ENCODE peak calls at places on chromosomes 13 and 19, in six cellular contexts. C is sigmoid colon, D is HL-60, S is HCT116, W is prostate gland, O is transverse colon. B is an unnamed sample.

GRCh38 chr13:23618341-23618740 is 48.1 kb downstream of the TNFRSF19 start:
- DNase-seq in D (no peak), O (no peak), S (no peak), C (no peak), W (no peak), B (no peak)

GRCh38 chr13:106416645-106417044 is 118.8 kb downstream of the EFNB2 start:
- DNase-seq in S (no peak), O (no peak), D (no peak), W (no peak), C (no peak), B (no peak)

GRCh38 chr13:37889102-37889501 is 19.5 kb upstream of the TRPC4 start:
- DNase-seq in C (no peak), W (no peak), D (no peak), S (no peak), O (no peak), B (no peak)

GRCh38 chr19:33393286-33394005 is 19.9 kb downstream of the CEBPG start:
- DNase-seq in O (no peak), W (no peak), C (peak), S (no peak), D (no peak), B (peak)

GRCh38 chr19:45271709-45272108 is 20.6 kb downstream of the MARK4 start:
- DNase-seq in O (no peak), D (no peak), S (no peak), C (no peak), W (no peak), B (no peak)

GRCh38 chr19:38250821-38251563 is 5.2 kb downstream of the PPP1R14A start:
- DNase-seq in O (peak), D (no peak), C (peak), W (no peak), S (no peak), B (no peak)

GRCh38 chr13:44906758-44907157 is 82.5 kb downstream of the NUFIP1 start:
- DNase-seq in D (no peak), O (peak), W (peak), S (no peak), C (peak), B (no peak)

GRCh38 chr13:43805071-43805468 is 18.3 kb upstream of the ENOX1 start:
- DNase-seq in O (no peak), S (peak), D (no peak), C (no peak), W (peak), B (no peak)

GRCh38 chr13:114107686-114108081 is 24.7 kb downstream of the RASA3 start:
- DNase-seq in O (peak), W (no peak), S (no peak), D (no peak), C (peak), B (peak)

GRCh38 chr13:33286143-33286542 is 588 bp upstream of the STARD13 start:
- DNase-seq in W (no peak), O (no peak), S (no peak), C (no peak), D (no peak), B (no peak)

GRCh38 chr13:110944121-110944967 is 29.5 kb upstream of the ANKRD10 start:
- DNase-seq in W (peak), S (peak), O (peak), D (peak), C (no peak), B (no peak)

GRCh38 chr19:50040967-50041366 is 15.2 kb downstream of the ZNF473 start:
- DNase-seq in S (no peak), O (no peak), C (no peak), D (no peak), W (no peak), B (no peak)

GRCh38 chr13:98528663-98529064 is 48.2 kb downstream of the STK24 start:
- DNase-seq in D (no peak), S (no peak), W (no peak), C (peak), O (no peak), B (no peak)

GRCh38 chr13:31965361-31966066 is 66.1 kb upstream of the FRY start:
- DNase-seq in W (no peak), S (no peak), D (no peak), C (no peak), O (no peak), B (no peak)

GRCh38 chr13:89255844-89256406 is 1584.8 kb downstream of the SLITRK5 start:
- DNase-seq in O (no peak), S (no peak), D (no peak), C (no peak), W (no peak), B (no peak)

GRCh38 chr19:52936958-52937334 is 13.7 kb upstream of the ZNF888 start:
- DNase-seq in W (peak), C (peak), O (no peak), D (no peak), S (no peak), B (no peak)

GRCh38 chr19:38647368-38647965 is at the start of gene ACTN4:
- DNase-seq in W (peak), C (peak), S (peak), D (peak), O (peak), B (peak)

GRCh38 chr19:19579533-19580361 is 38.7 kb downstream of the PBX4 start:
- DNase-seq in D (no peak), O (no peak), W (no peak), S (no peak), C (no peak), B (no peak)

GRCh38 chr19:50328257-50329145 is 676 bp downstream of the KCNC3 start:
- DNase-seq in D (no peak), W (no peak), C (no peak), S (no peak), O (no peak), B (no peak)

GRCh38 chr19:28929026-28929425 is 283.9 kb downstream of the UQCRFS1 start:
- DNase-seq in W (no peak), C (no peak), O (no peak), D (no peak), S (no peak), B (no peak)

GRCh38 chr13:51721485-51721884 is 82.5 kb downstream of the DHRS12 start:
- DNase-seq in D (no peak), C (peak), O (no peak), S (no peak), W (no peak), B (no peak)

GRCh38 chr19:18170714-18171255 is 2.8 kb upstream of the IFI30 start:
- DNase-seq in O (peak), W (no peak), C (no peak), D (no peak), S (no peak), B (no peak)

GRCh38 chr19:17847538-17848366 is at the start of gene JAK3:
- DNase-seq in S (no peak), D (no peak), O (peak), C (no peak), W (no peak), B (no peak)

DNA sequence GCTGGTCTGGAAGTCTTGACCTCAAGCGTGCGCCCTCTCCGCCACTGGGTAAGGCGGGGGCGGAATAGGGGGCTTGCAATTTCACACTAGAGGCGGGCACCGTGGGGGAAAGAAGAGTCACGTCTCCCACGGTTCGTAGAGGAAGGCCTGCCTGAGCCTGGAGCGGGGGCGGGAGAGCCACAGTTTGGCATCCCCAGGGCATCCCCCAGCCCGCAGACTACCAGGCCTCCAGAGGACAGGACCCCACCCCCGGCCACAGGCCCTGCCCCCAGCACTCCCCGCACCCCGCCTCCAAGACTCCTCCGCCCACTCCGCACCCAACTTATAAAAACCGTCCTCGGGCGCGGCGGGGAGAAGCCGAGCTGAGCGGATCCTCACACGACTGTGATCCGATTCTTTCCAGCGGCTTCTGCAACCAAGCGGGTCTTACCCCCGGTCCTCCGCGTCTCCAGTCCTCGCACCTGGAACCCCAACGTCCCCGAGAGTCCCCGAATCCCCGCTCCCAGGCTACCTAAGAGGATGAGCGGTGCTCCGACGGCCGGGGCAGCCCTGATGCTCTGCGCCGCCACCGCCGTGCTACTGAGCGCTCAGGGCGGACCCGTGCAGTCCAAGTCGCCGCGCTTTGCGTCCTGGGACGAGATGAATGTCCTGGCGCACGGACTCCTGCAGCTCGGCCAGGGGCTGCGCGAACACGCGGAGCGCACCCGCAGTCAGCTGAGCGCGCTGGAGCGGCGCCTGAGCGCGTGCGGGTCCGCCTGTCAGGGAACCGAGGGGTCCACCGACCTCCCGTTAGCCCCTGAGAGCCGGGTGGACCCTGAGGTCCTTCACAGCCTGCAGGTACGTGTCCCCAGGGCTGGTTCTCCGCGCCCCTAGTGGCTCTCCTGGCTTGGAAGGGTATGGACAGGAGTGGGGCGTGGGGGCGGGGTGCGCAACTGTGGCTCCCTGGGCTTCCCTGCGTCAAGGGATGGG is at the start of gene ANGPTL4:
- DNase-seq in C (peak), W (peak), O (peak), S (peak), D (no peak), B (peak)
- TF ChIP-seq POLR2AphosphoS5 in C (peak), W (peak), O (peak), S (peak), D (no peak), B (no peak)

DNA sequence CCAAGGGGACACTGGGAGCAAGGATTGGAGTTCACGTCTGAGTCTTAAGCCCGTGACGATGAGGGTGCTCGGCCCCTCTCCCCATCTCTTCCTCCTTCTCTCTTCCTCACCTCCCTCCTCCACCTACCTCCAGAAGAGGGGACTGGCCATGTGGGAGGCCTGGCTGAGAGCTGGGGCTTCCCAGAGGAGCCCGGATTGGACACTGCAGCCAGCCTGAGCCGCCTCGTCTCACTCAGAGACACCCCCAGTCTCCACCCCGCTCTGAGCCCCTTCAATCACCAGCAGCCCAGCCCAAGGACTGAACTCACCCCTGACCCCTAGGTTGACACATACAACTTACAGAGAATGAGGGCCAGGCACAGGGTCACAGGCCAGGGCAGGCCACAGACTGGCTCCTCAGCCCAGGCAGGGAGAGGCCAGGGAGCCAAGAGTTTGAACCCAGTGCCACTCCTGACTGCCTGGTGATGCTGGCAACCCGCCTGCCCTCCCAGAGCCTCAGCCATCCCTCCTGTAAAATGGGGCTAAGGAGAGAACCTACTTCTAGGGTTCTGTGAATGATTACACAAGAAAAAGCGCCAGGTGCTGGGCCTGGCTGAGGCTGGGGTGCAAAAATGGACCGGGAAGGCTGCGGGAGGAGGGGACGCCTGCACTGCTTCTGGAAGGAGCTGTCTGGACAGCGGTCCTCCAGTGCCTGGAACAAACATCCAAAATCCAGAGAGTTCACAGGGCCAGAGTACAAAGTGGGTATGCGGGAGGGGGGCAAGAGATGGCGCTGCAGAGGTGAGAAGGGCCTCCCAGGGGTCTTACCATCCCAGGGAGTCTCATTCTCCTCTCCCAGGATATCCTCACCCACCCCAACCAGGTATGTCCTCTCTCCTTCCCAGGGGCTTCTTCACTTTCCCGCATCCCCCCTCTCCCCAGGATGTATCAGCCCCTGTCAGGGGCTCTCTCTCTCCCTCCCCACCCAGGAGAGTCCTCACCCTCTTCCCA is 1.1 kb downstream of the CD79A start:
- DNase-seq in W (no peak), S (no peak), D (no peak), O (peak), C (no peak), B (no peak)
- TF ChIP-seq POLR2AphosphoS5 in W (no peak), S (no peak), D (no peak), O (no peak), C (no peak), B (no peak)

DNA sequence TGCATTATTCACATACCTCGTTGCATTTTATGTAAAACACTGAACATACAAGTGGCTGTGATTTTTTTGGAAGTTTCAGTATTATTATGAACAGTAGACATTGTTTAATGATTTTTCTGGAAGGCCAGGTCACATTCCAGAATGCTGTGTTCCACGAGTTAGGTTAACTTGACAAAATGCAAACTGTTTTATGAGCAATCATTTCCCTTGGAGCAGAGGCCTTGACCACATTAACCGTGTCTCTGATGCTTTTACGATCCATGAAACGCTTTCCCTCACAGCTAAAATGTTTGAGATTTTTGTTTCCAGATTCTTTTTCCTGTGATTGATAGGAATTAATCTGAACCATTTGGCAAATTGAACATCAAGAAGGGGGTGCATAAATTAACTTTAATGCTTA is 57.8 kb downstream of the MBNL2 start:
- DNase-seq in C (no peak), W (no peak), S (no peak), D (no peak), O (no peak), B (no peak)
- TF ChIP-seq POLR2AphosphoS5 in C (peak), W (peak), S (no peak), D (no peak), O (no peak), B (no peak)

GRCh38 chr13:21399741-21400140 is 59.4 kb downstream of the ZDHHC20 start:
- DNase-seq in C (no peak), D (no peak), S (peak), O (no peak), W (no peak), B (no peak)
- TF ChIP-seq POLR2AphosphoS5 in C (no peak), D (no peak), S (no peak), O (no peak), W (no peak), B (no peak)

DNA sequence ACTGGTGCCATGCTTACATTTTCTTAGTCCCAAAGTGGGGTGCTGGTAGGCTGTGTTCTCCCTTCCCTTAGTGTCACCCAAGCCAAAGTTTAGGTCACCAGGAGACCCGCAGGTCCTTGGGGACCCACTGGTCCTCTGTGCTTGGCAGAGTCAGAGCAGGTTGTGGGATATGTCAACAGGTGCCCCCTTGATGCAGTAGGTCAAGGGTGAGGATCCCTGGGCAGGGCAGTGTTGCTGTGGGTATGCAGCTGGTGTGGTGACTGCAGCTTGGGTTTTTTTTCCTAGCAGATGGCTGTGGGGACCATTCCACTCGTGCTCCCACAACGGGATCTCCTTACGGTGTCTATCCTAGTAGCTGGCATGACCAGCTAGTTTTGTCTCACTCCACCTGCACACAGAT is 23.7 kb downstream of the NHLRC3 start:
- DNase-seq in D (no peak), W (no peak), C (no peak), S (no peak), O (no peak), B (no peak)
- TF ChIP-seq POLR2AphosphoS5 in D (no peak), W (no peak), C (no peak), S (no peak), O (no peak), B (no peak)

DNA sequence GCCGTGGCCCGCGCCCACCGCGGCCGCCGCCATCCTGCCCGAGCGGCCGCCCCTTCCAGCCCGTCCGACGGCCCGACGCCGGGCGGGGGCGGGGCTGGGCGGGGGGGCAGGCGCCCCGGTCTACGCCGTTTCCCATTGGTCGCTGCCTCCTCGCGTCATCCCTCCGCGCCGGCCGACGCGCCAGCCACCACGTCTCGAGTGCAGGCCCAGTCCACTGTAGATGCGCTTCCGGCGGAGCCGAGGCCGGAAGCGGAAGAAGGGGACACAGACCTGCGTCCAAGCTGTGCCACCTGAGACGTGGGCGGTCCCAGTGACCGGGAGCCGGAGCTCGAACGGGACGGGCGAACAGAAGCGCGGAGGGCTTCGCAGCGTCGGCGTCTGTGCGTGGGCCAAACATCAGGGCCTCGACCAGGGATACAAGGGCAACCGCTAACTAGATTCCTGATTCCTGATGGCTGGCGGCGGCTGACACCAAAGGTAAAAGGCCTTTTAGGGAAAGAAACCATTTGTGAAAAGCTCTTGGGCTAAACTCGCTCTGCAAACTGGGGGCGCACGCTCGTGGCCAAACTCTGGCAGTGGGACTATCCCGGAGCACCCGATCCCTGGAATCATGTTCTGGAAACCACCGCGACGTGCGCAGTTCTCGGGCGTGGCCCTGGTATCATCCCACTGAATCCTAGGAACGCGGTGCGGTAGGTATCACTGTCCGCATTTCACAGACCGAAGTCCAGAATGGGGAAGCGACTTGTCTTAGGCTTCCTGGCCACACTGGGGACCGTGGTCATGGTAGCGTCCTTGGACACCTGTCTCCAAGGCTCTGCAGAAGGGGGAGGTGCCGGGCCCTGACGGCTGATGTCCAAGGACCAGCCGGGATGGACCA is at the start of gene SLC35E1:
- DNase-seq in D (peak), S (peak), O (peak), W (peak), C (peak), B (peak)
- TF ChIP-seq POLR2AphosphoS5 in D (peak), S (peak), O (peak), W (peak), C (peak), B (peak)

GRCh38 chr19:1612114-1613086 is 7.1 kb upstream of the UQCR11 start:
- DNase-seq in D (no peak), O (no peak), W (no peak), C (no peak), S (no peak), B (no peak)
- TF ChIP-seq POLR2AphosphoS5 in D (no peak), O (no peak), W (no peak), C (no peak), S (no peak), B (no peak)

GRCh38 chr19:1632462-1633268 is 19.8 kb downstream of the TCF3 start:
- DNase-seq in S (no peak), C (no peak), D (no peak), W (no peak), O (peak), B (no peak)

GRCh38 chr19:1630811-1631210 is 21.6 kb downstream of the TCF3 start:
- DNase-seq in S (no peak), O (no peak), D (no peak), W (no peak), C (no peak), B (no peak)

GRCh38 chr19:1633269-1633606 is 19.2 kb downstream of the TCF3 start:
- DNase-seq in W (no peak), C (no peak), O (no peak), S (no peak), D (no peak), B (no peak)

GRCh38 chr19:1630012-1630411 is 22.4 kb downstream of the TCF3 start:
- DNase-seq in D (no peak), S (no peak), O (no peak), C (no peak), W (no peak), B (no peak)

GRCh38 chr19:1631557-1632100 is 20.8 kb downstream of the TCF3 start:
- DNase-seq in D (no peak), S (no peak), W (no peak), O (no peak), C (no peak), B (no peak)
- TF ChIP-seq POLR2AphosphoS5 in D (no peak), S (no peak), W (no peak), O (no peak), C (no peak), B (no peak)

GRCh38 chr19:1467228-1467511 is 11.8 kb downstream of the C19orf25 start:
- DNase-seq in D (no peak), W (no peak), O (no peak), S (no peak), C (no peak), B (no peak)

GRCh38 chr19:1469200-1469935 is 9.6 kb downstream of the C19orf25 start:
- DNase-seq in D (no peak), S (no peak), W (no peak), C (no peak), O (no peak), B (no peak)

GRCh38 chr19:1469936-1470863 is 8.8 kb downstream of the C19orf25 start:
- DNase-seq in D (no peak), C (no peak), W (no peak), O (peak), S (peak), B (no peak)

GRCh38 chr19:1467512-1468273 is 11.3 kb downstream of the C19orf25 start:
- DNase-seq in C (no peak), S (no peak), D (no peak), O (no peak), W (no peak), B (no peak)

GRCh38 chr19:1468274-1469199 is 10.5 kb downstream of the C19orf25 start:
- DNase-seq in S (no peak), O (no peak), C (no peak), W (no peak), D (no peak), B (no peak)
- TF ChIP-seq POLR2AphosphoS5 in S (no peak), O (no peak), C (no peak), W (no peak), D (no peak), B (no peak)

GRCh38 chr19:4815426-4816387 is 15.8 kb downstream of the TICAM1 start:
- DNase-seq in O (peak), S (peak), C (peak), W (peak), D (peak), B (peak)
- TF ChIP-seq POLR2AphosphoS5 in O (no peak), S (peak), C (no peak), W (peak), D (peak), B (no peak)

B was measured in suprapubic skin.